ENCODE peak calls at places on chromosomes 2 and 18, in six cellular contexts. R is OCI-LY7, W is right lobe of liver, V is astrocyte of the spinal cord, Y is astrocyte of the cerebellum, B is Panc1. Q is an unnamed sample.

GRCh38 chr18:40004246-40004645 is 1950.8 kb upstream of the PIK3C3 start:
- DNase-seq in B (no peak), W (no peak), V (no peak), R (no peak), Y (no peak), Q (no peak)

GRCh38 chr2:122451040-122451439 is 695.6 kb downstream of the TSN start:
- DNase-seq in W (no peak), B (no peak), V (peak; percentile 0), R (peak; percentile 46), Y (no peak), Q (no peak)

GRCh38 chr18:54434453-54434852 is 76.7 kb downstream of the C18orf54 start:
- DNase-seq in Y (no peak), B (no peak), R (no peak), W (no peak), V (no peak), Q (no peak)

GRCh38 chr2:189439342-189439741 is 1.9 kb upstream of the WDR75 start:
- DNase-seq in Y (no peak), B (no peak), W (no peak), R (no peak), V (no peak), Q (no peak)

GRCh38 chr2:203737360-203737759 is 30.9 kb downstream of the CD28 start:
- DNase-seq in W (no peak), Y (no peak), B (no peak), V (peak; percentile 25), R (no peak), Q (no peak)

GRCh38 chr2:132901661-132902060 is 231.7 kb upstream of the LYPD1 start:
- DNase-seq in V (no peak), B (no peak), R (no peak), Y (no peak), W (no peak), Q (no peak)

GRCh38 chr2:148027822-148028221 is 6.9 kb downstream of the MBD5 start:
- DNase-seq in R (no peak), W (no peak), V (no peak), B (no peak), Y (no peak), Q (no peak)

GRCh38 chr2:67982956-67983355 is 79.8 kb downstream of the C1D start:
- DNase-seq in W (no peak), Y (no peak), R (no peak), V (peak; percentile 41), B (no peak), Q (no peak)

GRCh38 chr2:162475661-162476060 is 131.7 kb downstream of the GCA start:
- DNase-seq in Y (no peak), V (peak; percentile 73), R (no peak), W (no peak), B (no peak), Q (no peak)

GRCh38 chr2:64658269-64658668 is 4.6 kb upstream of the SERTAD2 start:
- DNase-seq in V (no peak), W (no peak), B (no peak), Y (no peak), R (peak; percentile 93), Q (no peak)

GRCh38 chr2:27324720-27325119 is 1.8 kb upstream of the MPV17 start:
- DNase-seq in W (no peak), R (no peak), Y (no peak), V (no peak), B (no peak), Q (no peak)

GRCh38 chr2:230696670-230697069 is 16.0 kb upstream of the CAB39 start:
- DNase-seq in B (no peak), R (no peak), W (no peak), Y (no peak), V (no peak), Q (no peak)

GRCh38 chr2:205259131-205259530 is 423.2 kb upstream of the NRP2 start:
- DNase-seq in V (peak; percentile 46), W (no peak), B (no peak), Y (no peak), R (no peak), Q (no peak)

GRCh38 chr2:118726821-118727220 is 120.6 kb downstream of the EN1 start:
- DNase-seq in R (no peak), B (no peak), V (no peak), Y (no peak), W (no peak), Q (no peak)

GRCh38 chr2:26848336-26849055 is 564 bp downstream of the DPYSL5 start:
- DNase-seq in W (no peak), V (no peak), B (no peak), Y (no peak), R (no peak), Q (peak; percentile 16)

GRCh38 chr2:10136187-10136934 is 13.8 kb downstream of the RRM2 start:
- DNase-seq in Y (no peak), V (no peak), B (no peak), W (no peak), R (no peak), Q (no peak)

GRCh38 chr2:212030709-212031108 is 507.9 kb downstream of the ERBB4 start:
- DNase-seq in B (no peak), R (no peak), W (no peak), Y (no peak), V (no peak), Q (no peak)

GRCh38 chr2:121293450-121294325 is 8.7 kb upstream of the TFCP2L1 start:
- DNase-seq in Y (no peak), V (no peak), W (no peak), B (no peak), R (no peak), Q (no peak)

GRCh38 chr2:187875836-187876235 is 321.6 kb upstream of the TFPI start:
- DNase-seq in V (no peak), R (no peak), Y (no peak), B (no peak), W (no peak), Q (no peak)

GRCh38 chr2:192029089-192029488 is 165.6 kb downstream of the TMEFF2 start:
- DNase-seq in V (no peak), Y (no peak), B (no peak), W (no peak), R (peak; percentile 5), Q (peak; percentile 27)

DNA sequence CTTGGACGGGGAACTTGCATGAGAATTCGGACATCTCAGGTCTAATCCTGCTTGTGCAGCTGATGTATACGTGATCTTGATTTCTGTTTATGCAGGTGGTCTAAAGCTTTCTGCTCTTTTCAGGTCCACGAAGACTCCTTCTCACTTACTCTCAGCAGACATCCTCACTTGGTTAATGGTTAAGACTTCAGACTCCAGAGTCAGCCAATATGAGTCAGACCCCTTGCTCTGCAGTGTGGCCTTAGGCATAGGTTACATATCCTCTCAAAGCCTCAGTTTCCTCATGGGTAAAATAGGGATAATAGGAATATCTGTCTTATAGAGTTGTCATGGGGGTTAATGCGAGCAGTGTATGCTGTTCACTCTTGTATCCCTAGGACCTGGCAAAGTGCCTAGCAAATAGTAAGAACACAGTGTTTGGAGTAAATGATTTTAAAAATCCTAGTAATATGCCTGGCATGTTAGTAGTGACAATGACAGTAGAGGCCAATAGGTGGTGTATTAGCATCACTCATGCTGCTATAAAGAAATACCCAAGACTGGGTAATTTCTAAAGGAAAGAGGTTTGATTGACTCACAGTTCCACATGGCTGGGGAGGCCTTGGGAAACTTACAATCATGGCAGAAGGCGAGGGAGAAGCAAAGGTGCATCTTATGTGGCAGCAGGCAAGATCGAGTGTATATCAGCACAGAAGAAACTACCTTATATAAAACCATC is 42.3 kb downstream of the XRCC5 start:
- DNase-seq in V (no peak), R (no peak), Y (no peak), W (no peak), B (no peak), Q (no peak)
- TF ChIP-seq CTCF in V (peak; percentile 9), R (no peak), Y (no peak), W (no peak), B (peak; percentile 10), Q (no peak)

GRCh38 chr2:12110074-12110473 is 363.6 kb downstream of the LPIN1 start:
- DNase-seq in B (no peak), Y (peak; percentile 53), V (peak; percentile 67), R (no peak), W (no peak), Q (no peak)

GRCh38 chr2:12107849-12108420 is 361.5 kb downstream of the LPIN1 start:
- DNase-seq in V (peak; percentile 33), R (no peak), W (no peak), B (no peak), Y (no peak), Q (no peak)

GRCh38 chr2:12106440-12107080 is 360.1 kb downstream of the LPIN1 start:
- DNase-seq in W (no peak), B (no peak), V (peak; percentile 98), R (no peak), Y (peak; percentile 80), Q (peak; percentile 71)

GRCh38 chr2:12113364-12113763 is 366.9 kb downstream of the LPIN1 start:
- DNase-seq in Y (no peak), B (no peak), R (no peak), W (no peak), V (no peak), Q (no peak)

GRCh38 chr2:12109363-12110017 is 363.1 kb downstream of the LPIN1 start:
- DNase-seq in Y (no peak), V (no peak), R (no peak), W (no peak), B (no peak), Q (no peak)
- TF ChIP-seq CTCF in Y (no peak), V (no peak), R (no peak), W (no peak), B (no peak), Q (no peak)

DNA sequence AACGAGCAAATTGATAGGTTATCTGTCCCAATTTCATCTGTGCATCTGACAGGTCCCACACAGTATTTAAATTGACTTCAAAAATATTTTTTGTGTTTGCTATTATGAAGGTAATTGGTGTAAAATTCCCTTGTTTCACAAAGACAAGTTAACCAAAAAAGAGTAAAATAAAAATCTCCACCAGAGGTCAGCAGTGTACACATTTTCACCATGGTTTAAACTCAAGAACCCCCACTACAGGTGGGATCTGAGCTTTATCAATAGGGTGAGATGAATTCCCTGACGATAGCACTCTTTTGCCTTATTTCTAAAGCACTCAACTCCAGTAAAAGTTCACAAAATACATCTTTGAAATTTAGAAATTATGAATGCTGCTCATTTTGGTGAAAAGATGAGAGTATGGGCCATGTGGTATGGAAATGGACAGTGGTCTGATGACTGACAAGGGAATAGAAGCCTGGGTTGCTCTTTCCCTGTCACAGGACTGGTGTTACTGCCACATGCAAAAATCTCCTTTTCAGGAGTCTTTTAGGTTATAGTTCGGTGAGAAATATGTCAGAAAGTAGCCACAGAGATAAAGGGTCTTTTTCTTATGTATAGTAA is 68.0 kb downstream of the SERPINB8 start:
- DNase-seq in V (peak; percentile 49), W (no peak), R (peak; percentile 35), B (no peak), Y (peak; percentile 34), Q (no peak)
- TF ChIP-seq CTCF in V (peak; percentile 44), W (peak; percentile 65), R (peak; percentile 73), B (peak; percentile 38), Y (peak; percentile 54), Q (peak; percentile 78)

DNA sequence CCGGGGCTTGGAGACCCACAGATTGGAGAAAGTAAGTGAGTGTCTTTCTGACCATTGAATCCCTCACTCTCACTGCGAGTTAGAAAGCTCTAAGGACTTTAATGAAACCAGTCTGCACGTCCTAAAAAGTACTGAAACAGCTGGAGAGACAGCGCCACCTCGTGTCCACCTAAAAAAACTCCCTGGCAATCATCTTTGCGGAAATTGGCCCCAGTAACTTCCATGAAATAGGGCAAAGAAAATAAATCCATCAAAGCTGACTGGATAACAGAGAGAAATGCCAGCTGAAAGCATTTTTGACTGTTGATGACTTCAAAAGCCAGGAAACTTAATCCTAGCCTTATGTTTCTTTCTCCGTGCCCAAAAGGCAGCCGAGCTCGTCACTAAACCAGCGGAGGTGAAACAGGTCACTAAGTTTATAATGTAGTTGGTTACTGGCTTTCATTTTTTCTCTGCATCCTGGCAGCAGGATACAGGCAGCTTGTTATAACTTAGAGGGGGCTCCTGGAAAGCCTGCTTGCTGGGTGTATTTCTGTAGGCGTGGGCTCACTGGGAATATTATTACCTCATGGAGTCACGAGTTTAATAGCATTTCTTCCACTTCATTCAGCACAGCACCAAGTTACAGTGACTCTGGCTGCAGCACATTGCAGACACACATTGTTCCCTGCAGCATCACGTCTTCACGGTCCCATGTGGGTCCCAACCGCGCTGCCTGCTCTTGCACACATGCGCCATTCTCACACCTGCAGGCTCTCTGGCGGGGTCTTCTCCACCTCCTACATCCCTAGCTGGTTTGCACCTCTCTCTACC is 266.5 kb downstream of the HRH4 start:
- DNase-seq in V (peak; percentile 77), R (peak; percentile 72), Y (peak; percentile 68), W (peak; percentile 60), B (peak; percentile 28), Q (peak; percentile 69)
- TF ChIP-seq CTCF in V (peak; percentile 90), R (peak; percentile 96), Y (peak; percentile 92), W (peak; percentile 76), B (peak; percentile 91), Q (peak; percentile 84)

Q was measured in activated CD8-positive, alpha-beta T cell treated with anti-CD3 and anti-CD28 coated beads for 36 hours.